ENCODE peak calls at places on chromosomes 12 and 14, in eight cellular contexts. I, O, P, U, F, L, Q and M are unnamed samples.

GRCh38 chr14:40983604-40984003 is 623.1 kb upstream of the LRFN5 start:
- DNase-seq in I (no peak), O (no peak), P (no peak), U (no peak), F (no peak), L (no peak), Q (no peak), M (no peak)

GRCh38 chr14:73814158-73814557 is 37.5 kb upstream of the PTGR2 start:
- DNase-seq in I (no peak), O (no peak), P (no peak), U (no peak), F (no peak), L (no peak), Q (no peak), M (no peak)

GRCh38 chr14:72917420-72917819 is 8.8 kb upstream of the DCAF4 start:
- DNase-seq in I (no peak), O (no peak), P (no peak), U (no peak), F (no peak), L (no peak), Q (no peak), M (no peak)

GRCh38 chr12:171276-171675 is 42.7 kb downstream of the SLC6A12 start:
- DNase-seq in I (no peak), O (no peak), P (no peak), U (no peak), F (no peak), L (no peak), Q (no peak), M (no peak)

GRCh38 chr12:118357327-118358007 is 15.2 kb downstream of the TAOK3 start:
- DNase-seq in I (no peak), O (peak; percentile 92), P (no peak), U (peak; percentile 49), F (peak; percentile 69), L (no peak), Q (no peak), M (peak; percentile 54)

GRCh38 chr12:131985145-131985875 is 35.6 kb downstream of the EP400 start:
- DNase-seq in I (no peak), O (no peak), P (no peak), U (no peak), F (no peak), L (no peak), Q (no peak), M (no peak)

GRCh38 chr12:795305-795704 is 42.9 kb downstream of the WNK1 start:
- DNase-seq in I (no peak), O (no peak), P (no peak), U (peak; percentile 71), F (no peak), L (no peak), Q (no peak), M (no peak)

GRCh38 chr14:35365130-35366047 is 39.2 kb downstream of the NFKBIA start:
- DNase-seq in I (no peak), O (peak; percentile 93), P (no peak), U (peak; percentile 76), F (peak; percentile 36), L (no peak), Q (peak; percentile 84), M (peak; percentile 92)

GRCh38 chr14:65373671-65374039 is 38.9 kb upstream of the FUT8 start:
- DNase-seq in I (no peak), O (peak; percentile 11), P (no peak), U (no peak), F (no peak), L (no peak), Q (no peak), M (peak; percentile 24)